ENCODE peak calls at places on chromosomes 13 and 19, in ten cellular contexts. N is Caco-2; G is ACHN; W is effector memory CD8-positive, alpha-beta T cell; S is posterior cingulate gyrus; V is AG10803; O is HTR-8/SVneo; X is caudate nucleus; P is T-helper 1 cell; U is T-helper 2 cell. J is an unnamed sample.

GRCh38 chr13:45333973-45334922 is 6.7 kb downstream of the TPT1 start:
- DNase-seq in V (peak), S (no peak), W (peak), P (no peak), N (no peak), O (no peak), G (no peak), X (no peak), U (peak), J (peak)

GRCh38 chr13:26914148-26914547 is 153.6 kb upstream of the GPR12 start:
- DNase-seq in P (no peak), G (no peak), U (no peak), N (no peak), O (no peak), S (no peak), W (no peak), V (no peak), X (no peak), J (no peak)

GRCh38 chr19:41402010-41402409 is 4.4 kb downstream of the BCKDHA start:
- DNase-seq in O (no peak), P (no peak), X (no peak), G (no peak), W (no peak), N (no peak), V (no peak), S (no peak), U (no peak), J (no peak)

GRCh38 chr13:75194717-75195116 is 287.3 kb downstream of the TBC1D4 start:
- DNase-seq in S (no peak), O (no peak), V (no peak), X (no peak), G (no peak), P (no peak), W (no peak), U (no peak), N (no peak), J (no peak)

GRCh38 chr13:77523834-77524728 is 11.4 kb upstream of the SCEL start:
- DNase-seq in G (no peak), O (no peak), S (no peak), X (no peak), N (no peak), P (no peak), W (no peak), V (no peak), U (no peak), J (no peak)

GRCh38 chr13:89465366-89465765 is 1794.2 kb downstream of the SLITRK5 start:
- DNase-seq in X (no peak), P (no peak), O (no peak), S (no peak), U (no peak), W (no peak), G (peak), N (no peak), V (peak), J (no peak)

GRCh38 chr13:21638319-21639282 is 32.3 kb upstream of the FGF9 start:
- DNase-seq in W (peak), N (peak), G (peak), P (no peak), U (peak), O (peak), V (peak), S (no peak), X (no peak), J (peak)

GRCh38 chr19:1001538-1002166 is 1.4 kb downstream of the GRIN3B start:
- DNase-seq in V (no peak), W (peak), P (no peak), U (peak), N (peak), G (peak), O (peak), S (peak), X (no peak), J (peak)

GRCh38 chr19:14843169-14843568 is 5.6 kb downstream of the OR7A10 start:
- DNase-seq in O (no peak), G (no peak), W (no peak), P (no peak), X (no peak), N (no peak), U (no peak), S (no peak), V (no peak), J (no peak)

GRCh38 chr13:26784704-26785639 is 24.4 kb upstream of the GPR12 start:
- DNase-seq in O (no peak), W (peak), V (no peak), N (no peak), G (no peak), S (peak), X (no peak), U (peak), P (no peak), J (peak)

GRCh38 chr19:15476334-15476733 is 3.0 kb downstream of the PGLYRP2 start:
- DNase-seq in V (no peak), O (no peak), S (peak), U (no peak), W (no peak), N (no peak), X (no peak), G (no peak), P (no peak), J (no peak)

GRCh38 chr19:34979819-34980640 is 16.0 kb upstream of the ZNF792 start:
- DNase-seq in S (peak), O (no peak), W (no peak), G (no peak), U (no peak), V (no peak), P (no peak), N (no peak), X (no peak), J (no peak)

GRCh38 chr19:2561895-2562294 is 86.0 kb downstream of the GADD45B start:
- DNase-seq in O (no peak), N (no peak), X (no peak), U (peak), G (no peak), P (no peak), W (peak), V (no peak), S (peak), J (peak)

GRCh38 chr19:34345934-34346333 is 19.1 kb upstream of the GPI start:
- DNase-seq in W (peak), P (no peak), G (peak), V (peak), N (peak), S (peak), U (peak), X (peak), O (peak), J (peak)

GRCh38 chr19:31378404-31378803 is 29.2 kb upstream of the TSHZ3 start:
- DNase-seq in W (no peak), G (no peak), V (peak), X (no peak), N (no peak), O (peak), S (no peak), U (no peak), P (no peak), J (no peak)

GRCh38 chr13:79525458-79525857 is 44.5 kb downstream of the NDFIP2 start:
- DNase-seq in W (no peak), P (no peak), G (no peak), O (peak), V (no peak), N (no peak), S (no peak), X (no peak), U (no peak), J (no peak)

GRCh38 chr19:46922465-46922864 is 61.7 kb downstream of the ARHGAP35 start:
- DNase-seq in G (no peak), X (no peak), U (no peak), V (no peak), O (no peak), W (no peak), P (no peak), N (no peak), S (no peak), J (no peak)

GRCh38 chr13:34276764-34277163 is 458.8 kb downstream of the RFC3 start:
- DNase-seq in S (no peak), N (no peak), U (no peak), P (no peak), V (no peak), O (no peak), X (no peak), G (no peak), W (no peak), J (no peak)

GRCh38 chr13:93180376-93180966 is 46.1 kb upstream of the GPC6 start:
- DNase-seq in W (no peak), X (no peak), O (no peak), G (no peak), U (no peak), V (peak), N (no peak), P (no peak), S (no peak), J (no peak)

GRCh38 chr13:99996177-99996705 is 14.7 kb downstream of the ZIC2 start:
- DNase-seq in G (no peak), S (no peak), W (no peak), U (no peak), V (no peak), X (no peak), P (no peak), N (no peak), O (no peak), J (no peak)

GRCh38 chr19:17281391-17282304 is at the start of gene ANKLE1:
- DNase-seq in W (peak), P (no peak), O (no peak), S (no peak), X (no peak), N (peak), G (peak), V (no peak), U (no peak), J (no peak)

GRCh38 chr19:19820774-19821315 is 705 bp downstream of the ZNF506 start:
- DNase-seq in P (no peak), G (no peak), X (no peak), O (no peak), V (no peak), N (no peak), S (peak), U (peak), W (peak), J (peak)

GRCh38 chr19:2774953-2775555 is 8.0 kb downstream of the SGTA start:
- DNase-seq in X (no peak), W (no peak), P (no peak), G (no peak), S (no peak), N (no peak), O (no peak), V (no peak), U (no peak), J (peak)

GRCh38 chr13:55788548-55788947 is 1352.2 kb upstream of the PRR20A start:
- DNase-seq in W (no peak), S (no peak), N (no peak), G (no peak), U (no peak), V (no peak), P (no peak), O (no peak), X (no peak), J (no peak)

GRCh38 chr13:64928704-64929499 is 2301.2 kb downstream of the PCDH9 start:
- DNase-seq in N (no peak), P (no peak), G (peak), S (no peak), O (no peak), V (peak), W (no peak), U (no peak), X (no peak), J (no peak)

GRCh38 chr13:89496478-89496877 is 1825.3 kb downstream of the SLITRK5 start:
- DNase-seq in U (no peak), O (no peak), W (no peak), P (no peak), S (no peak), G (no peak), N (no peak), X (no peak), V (no peak), J (no peak)